ENCODE peak calls at places on chromosomes 1 and 21, in four cellular contexts. D is upper lobe of right lung, T is posterior vena cava, H is A549. F is an unnamed sample.

GRCh38 chr1:12618661-12619395 is 818 bp upstream of the DHRS3 start:
- DNase-seq in D (peak; percentile 85), T (peak; percentile 93), H (peak; percentile 95), F (no peak)

GRCh38 chr1:162856260-162856659 is 4.7 kb downstream of the CCDC190 start:
- DNase-seq in D (no peak), T (no peak), H (no peak), F (no peak)

GRCh38 chr1:153534226-153534932 is 1.4 kb downstream of the S100A6 start:
- DNase-seq in D (peak; percentile 23), T (peak; percentile 48), H (peak; percentile 38), F (no peak)

GRCh38 chr1:247084771-247085170 is 6.2 kb upstream of the ZNF670 start:
- DNase-seq in D (no peak), T (no peak), H (no peak), F (no peak)

GRCh38 chr1:112307930-112308329 is 88.1 kb upstream of the CTTNBP2NL start:
- DNase-seq in D (no peak), T (no peak), H (no peak), F (no peak)

GRCh38 chr1:226376300-226376699 is 31.6 kb downstream of the PARP1 start:
- DNase-seq in D (no peak), T (no peak), H (no peak), F (no peak)

GRCh38 chr1:211135342-211135950 is 1.5 kb upstream of the KCNH1 start:
- DNase-seq in D (no peak), T (no peak), H (peak; percentile 46), F (no peak)

GRCh38 chr1:184972281-184973055 is 1.8 kb downstream of the NIBAN1 start:
- DNase-seq in D (no peak), T (no peak), H (no peak), F (no peak)

GRCh38 chr1:208065862-208066261 is 154.9 kb upstream of the CD34 start:
- DNase-seq in D (no peak), T (peak; percentile 43), H (no peak), F (no peak)

GRCh38 chr21:42656872-42657271 is 3.5 kb downstream of the PDE9A start:
- DNase-seq in D (no peak), T (no peak), H (no peak), F (no peak)

GRCh38 chr1:35033346-35033745 is 1.6 kb upstream of the ZMYM6 start:
- DNase-seq in D (no peak), T (no peak), H (no peak), F (no peak)

GRCh38 chr1:150009604-150010387 is 730 bp downstream of the OTUD7B start:
- DNase-seq in D (no peak), T (peak; percentile 82), H (peak; percentile 35), F (no peak)

GRCh38 chr1:65066766-65067490 is 81.1 kb upstream of the AK4 start:
- DNase-seq in D (peak; percentile 97), T (peak; percentile 97), H (peak; percentile 43), F (peak; percentile 68)

GRCh38 chr1:157154940-157155514 is 16.8 kb upstream of the ETV3 start:
- DNase-seq in D (peak; percentile 72), T (no peak), H (no peak), F (no peak)

GRCh38 chr1:231420299-231420958 is 1.7 kb downstream of the EGLN1 start:
- DNase-seq in D (no peak), T (no peak), H (no peak), F (no peak)

GRCh38 chr1:97820470-97821188 is 100.2 kb downstream of the DPYD start:
- DNase-seq in D (no peak), T (no peak), H (no peak), F (no peak)

GRCh38 chr1:30781906-30782305 is 24.3 kb upstream of the LAPTM5 start:
- DNase-seq in D (no peak), T (no peak), H (no peak), F (no peak)

GRCh38 chr21:46299167-46299566 is 13.0 kb downstream of the YBEY start:
- DNase-seq in D (no peak), T (no peak), H (no peak), F (no peak)

GRCh38 chr1:24878775-24879742 is 51.0 kb downstream of the RUNX3 start:
- DNase-seq in D (peak; percentile 20), T (peak; percentile 41), H (no peak), F (no peak)

GRCh38 chr1:197614916-197615692 is 160.2 kb downstream of the DENND1B start:
- DNase-seq in D (no peak), T (no peak), H (no peak), F (no peak)

GRCh38 chr1:91511386-91511785 is 10.7 kb downstream of the CDC7 start:
- DNase-seq in D (no peak), T (no peak), H (peak; percentile 9), F (no peak)

GRCh38 chr21:42626171-42626570 is 27.2 kb upstream of the PDE9A start:
- DNase-seq in D (peak; percentile 37), T (peak; percentile 53), H (no peak), F (no peak)

GRCh38 chr1:159879977-159880376 is 17.5 kb upstream of the VSIG8 start:
- DNase-seq in D (no peak), T (no peak), H (no peak), F (no peak)

F was measured in central memory CD8-positive, alpha-beta T cell.